ENCODE peak calls at places on chromosomes 2 and 18, in ten cellular contexts. N, F, E, V, D, Z, A, G, P and H are unnamed samples. For H3K4me1, the result is how much of the 10 kb centered on the place peaks cover.

GRCh38 chr2:34910018-34910417 is 1310.9 kb upstream of the FAM98A start:
- DNase-seq in N (no peak), F (no peak), E (no peak), V (no peak), D (no peak), Z (no peak), A (no peak), G (no peak), P (no peak), H (no peak)

GRCh38 chr2:241255542-241256167 is 59.8 kb downstream of the HDLBP start:
- DNase-seq in N (peak), F (no peak), E (no peak), V (no peak), D (no peak), Z (no peak), A (no peak), G (no peak), P (peak), H (no peak)

GRCh38 chr2:240893363-240893828 is 2.6 kb downstream of the MAB21L4 start:
- DNase-seq in N (no peak), F (no peak), E (no peak), V (no peak), D (no peak), Z (no peak), A (peak), G (peak), P (no peak), H (no peak)

GRCh38 chr2:73111300-73112025 is 1.3 kb downstream of the RAB11FIP5 start:
- DNase-seq in N (no peak), F (peak), E (no peak), V (peak), D (peak), Z (no peak), A (peak), G (peak), P (peak), H (peak)

GRCh38 chr2:75707901-75708300 is 2.8 kb downstream of the GCFC2 start:
- DNase-seq in N (no peak), F (no peak), E (no peak), V (no peak), D (no peak), Z (no peak), A (peak), G (no peak), P (no peak), H (no peak)

GRCh38 chr18:37435150-37435872 is 130.3 kb downstream of the CELF4 start:
- DNase-seq in N (no peak), F (no peak), E (no peak), V (no peak), D (no peak), Z (no peak), A (no peak), G (no peak), P (no peak), H (no peak)

GRCh38 chr2:217151509-217152206 is 291.8 kb upstream of the TNP1 start:
- DNase-seq in N (no peak), F (no peak), E (no peak), V (no peak), D (no peak), Z (no peak), A (no peak), G (peak), P (no peak), H (no peak)

GRCh38 chr2:98869868-98870267 is 66.2 kb downstream of the CRACDL start:
- DNase-seq in N (peak), F (no peak), E (no peak), V (no peak), D (no peak), Z (no peak), A (no peak), G (peak), P (no peak), H (peak)

GRCh38 chr2:172100080-172101007 is 2.4 kb downstream of the DLX2 start:
- DNase-seq in N (no peak), F (no peak), E (no peak), V (no peak), D (no peak), Z (no peak), A (no peak), G (no peak), P (no peak), H (no peak)

GRCh38 chr2:33581857-33582256 is 17.2 kb downstream of the FAM98A start:
- DNase-seq in N (no peak), F (no peak), E (no peak), V (no peak), D (no peak), Z (no peak), A (no peak), G (no peak), P (no peak), H (no peak)

GRCh38 chr18:48547456-48548403 is 8.9 kb downstream of the CTIF start:
- DNase-seq in N (no peak), F (no peak), E (no peak), V (peak), D (peak), Z (peak), A (peak), G (peak), P (no peak), H (no peak)

GRCh38 chr2:71348302-71348701 is 16.7 kb downstream of the ZNF638 start:
- DNase-seq in N (no peak), F (peak), E (no peak), V (peak), D (no peak), Z (no peak), A (peak), G (peak), P (no peak), H (no peak)

GRCh38 chr2:128467321-128467901 is 148.7 kb upstream of the HS6ST1 start:
- DNase-seq in N (no peak), F (no peak), E (no peak), V (no peak), D (no peak), Z (peak), A (no peak), G (no peak), P (no peak), H (no peak)

DNA sequence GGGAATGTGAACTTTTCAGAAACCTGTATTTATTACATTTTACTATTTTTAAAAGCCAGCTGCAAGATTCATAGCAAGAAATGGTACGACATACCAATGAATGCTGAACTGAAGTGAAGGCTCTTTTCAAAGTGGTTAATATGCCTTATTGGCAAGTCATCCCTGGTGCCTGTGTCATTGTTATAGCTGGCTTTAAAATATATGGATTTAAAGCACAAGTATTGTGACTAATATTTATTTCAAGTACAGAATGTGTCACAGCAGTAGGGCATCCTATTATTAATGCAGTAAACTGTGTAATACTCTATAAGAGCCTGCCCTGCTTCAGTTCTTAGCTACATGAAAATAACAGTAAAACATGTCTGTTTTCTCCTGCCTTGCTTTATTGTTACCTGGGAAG is 10.8 kb downstream of the TSHZ1 start:
- DNase-seq in N (no peak), F (no peak), E (no peak), V (no peak), D (no peak), Z (no peak), A (no peak), G (no peak), P (no peak), H (no peak)
- H3K4me1 ChIP-seq in N (under half), F (under half), E (half or more), V (under half), D (under half), Z (half or more), A (under half), G (under half), P (under half), H (under half)

DNA sequence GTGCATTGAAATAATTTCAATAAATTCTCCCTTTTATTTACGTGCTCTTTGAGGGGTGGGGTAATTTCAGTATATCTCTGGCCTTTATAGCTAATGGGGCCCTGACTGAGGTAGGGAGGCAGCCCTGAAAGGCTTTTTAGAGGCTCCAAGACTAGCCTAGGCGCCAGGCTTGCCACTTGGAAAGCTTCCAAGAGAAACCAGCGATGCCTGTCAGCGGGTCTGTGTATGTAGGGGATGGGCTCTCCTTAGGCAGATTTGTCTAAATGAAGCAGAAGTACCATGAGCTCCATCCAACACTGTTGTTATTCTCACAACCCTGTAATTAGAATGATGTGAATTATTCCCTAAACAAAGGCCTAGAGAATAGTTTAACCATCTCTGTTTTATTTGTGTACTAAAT is 138.0 kb downstream of the B3GNT2 start:
- DNase-seq in N (no peak), F (peak), E (no peak), V (no peak), D (no peak), Z (no peak), A (no peak), G (no peak), P (no peak), H (no peak)
- H3K27ac ChIP-seq in N (no peak), F (no peak), E (no peak), V (no peak), D (no peak), Z (no peak), A (no peak), G (no peak), P (no peak), H (peak)

DNA sequence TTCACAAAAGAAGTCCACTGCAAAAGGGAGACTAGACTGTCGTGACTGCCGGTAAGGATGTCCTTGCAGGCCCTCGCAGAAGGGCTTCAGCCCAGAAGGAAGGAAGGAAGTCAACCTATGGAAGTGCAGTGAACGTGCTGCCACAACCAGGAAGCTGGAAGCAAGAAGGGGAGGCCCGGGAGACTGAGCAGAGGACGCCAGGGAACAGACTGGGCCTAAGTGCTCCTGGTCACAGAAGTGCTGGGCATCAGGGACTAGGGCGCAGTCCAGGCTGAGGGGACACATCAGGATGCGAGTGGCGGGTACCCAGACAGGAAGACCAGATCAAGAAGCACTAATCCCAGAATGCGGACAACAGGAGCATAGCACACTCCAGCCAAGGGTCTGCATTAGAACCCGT is 78.8 kb downstream of the PIEZO2 start:
- DNase-seq in N (no peak), F (no peak), E (no peak), V (no peak), D (no peak), Z (no peak), A (no peak), G (no peak), P (no peak), H (no peak)
- H3K4me1 ChIP-seq in N (under half), F (under half), E (under half), V (under half), D (under half), Z (under half), A (under half), G (under half), P (under half), H (under half)

GRCh38 chr2:46548521-46549144 is 69.3 kb downstream of the TMEM247 start:
- DNase-seq in N (no peak), F (no peak), E (no peak), V (no peak), D (no peak), Z (no peak), A (no peak), G (no peak), P (no peak), H (no peak)

GRCh38 chr2:46547223-46548102 is 68.1 kb downstream of the TMEM247 start:
- DNase-seq in N (peak), F (no peak), E (peak), V (no peak), D (peak), Z (peak), A (no peak), G (peak), P (no peak), H (no peak)

GRCh38 chr2:46550686-46551404 is 71.5 kb downstream of the TMEM247 start:
- DNase-seq in N (no peak), F (no peak), E (no peak), V (no peak), D (no peak), Z (no peak), A (no peak), G (peak), P (no peak), H (no peak)

GRCh38 chr2:46549159-46549902 is 70.0 kb downstream of the TMEM247 start:
- DNase-seq in N (no peak), F (no peak), E (no peak), V (no peak), D (no peak), Z (no peak), A (no peak), G (no peak), P (no peak), H (no peak)

GRCh38 chr2:46548103-46548486 is 68.7 kb downstream of the TMEM247 start:
- DNase-seq in N (peak), F (no peak), E (peak), V (no peak), D (no peak), Z (peak), A (no peak), G (peak), P (no peak), H (no peak)
- H3K27ac ChIP-seq in N (no peak), F (peak), E (peak), V (no peak), D (peak), Z (peak), A (no peak), G (no peak), P (peak), H (no peak)

DNA sequence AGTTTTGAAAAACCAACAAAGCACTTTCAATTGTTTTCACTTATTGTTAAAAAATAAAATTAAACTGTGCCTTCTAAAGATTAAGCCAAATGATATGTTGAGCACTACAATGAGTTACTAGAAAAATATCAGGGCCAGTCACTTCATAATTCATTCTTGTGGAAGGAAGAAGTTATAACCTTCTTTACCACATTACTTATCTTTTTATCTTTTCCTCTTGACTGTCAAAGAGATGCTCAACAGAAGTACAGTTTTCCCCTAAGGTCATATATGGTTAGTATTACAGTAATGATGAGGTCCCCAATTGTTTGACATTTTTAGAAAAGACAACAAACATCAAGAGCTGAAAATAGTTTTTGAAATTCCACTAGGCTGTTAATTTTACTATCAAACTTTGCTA is 9.4 kb downstream of the PELI1 start:
- DNase-seq in N (no peak), F (no peak), E (no peak), V (no peak), D (no peak), Z (no peak), A (no peak), G (no peak), P (no peak), H (no peak)
- H3K4me1 ChIP-seq in N (under half), F (under half), E (under half), V (under half), D (under half), Z (half or more), A (under half), G (under half), P (under half), H (under half)

DNA sequence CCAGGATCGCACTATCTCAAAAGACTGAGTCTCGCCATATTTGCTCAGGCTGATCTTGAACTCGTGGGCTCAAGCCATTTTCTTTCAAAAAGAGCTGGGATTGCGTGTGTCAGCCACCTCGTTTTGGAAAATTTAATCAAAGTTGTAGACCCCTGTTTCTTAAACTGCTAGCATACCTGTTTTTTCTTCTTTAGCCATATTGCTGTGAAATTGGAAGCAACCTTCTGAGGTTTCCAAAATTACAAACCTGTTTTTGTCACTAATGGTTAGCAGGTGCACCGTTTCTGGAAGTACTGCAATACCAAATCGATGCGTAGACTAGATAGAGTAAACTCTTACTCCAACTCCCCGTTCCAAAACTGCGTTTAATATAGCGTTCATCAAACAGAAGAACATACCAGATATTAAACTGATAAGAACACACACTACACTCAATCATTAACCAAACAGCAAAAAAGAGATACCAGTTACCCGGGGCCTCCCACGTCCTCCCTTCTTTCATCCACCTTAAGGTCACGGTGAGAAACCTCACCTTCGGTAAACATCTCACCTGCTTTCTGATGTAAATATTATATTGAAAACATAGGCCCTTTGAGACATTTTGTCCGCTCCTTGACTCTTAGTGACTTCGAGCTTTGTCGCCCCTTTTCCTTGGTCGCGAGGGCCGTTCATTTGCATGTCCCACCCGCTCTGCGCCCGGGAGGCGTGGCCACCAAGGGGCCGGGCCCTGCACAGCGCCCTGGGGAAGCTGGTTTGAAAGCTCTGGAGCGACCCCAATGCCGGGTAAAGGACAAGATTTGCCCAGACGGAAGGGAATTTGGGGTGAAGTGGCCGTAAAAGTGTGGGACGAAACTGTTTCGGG is at the start of gene RNU2-63P:
- DNase-seq in N (peak), F (peak), E (peak), V (peak), D (peak), Z (peak), A (peak), G (peak), P (peak), H (peak)
- H3K27ac ChIP-seq in N (peak), F (peak), E (peak), V (peak), D (peak), Z (peak), A (peak), G (peak), P (peak), H (peak)

GRCh38 chr2:233085839-233086150 is 25.7 kb downstream of the INPP5D start:
- DNase-seq in N (no peak), F (no peak), E (no peak), V (no peak), D (no peak), Z (no peak), A (no peak), G (no peak), P (no peak), H (no peak)
- H3K4me1 ChIP-seq in N (under half), F (under half), E (under half), V (under half), D (under half), Z (under half), A (under half), G (under half), P (under half), H (under half)